ENCODE peak calls at places on chromosomes 6 and 20, in ten cellular contexts. X is psoas muscle, Y is tibial nerve, Z is astrocyte of the spinal cord, H is GM12864, J is heart right ventricle, G is A673, S is mucosa of descending colon, I is cardiac fibroblast, O is uterus. L is an unnamed sample.

GRCh38 chr20:51417245-51417560 is 125.3 kb downstream of the NFATC2 start:
- DNase-seq in X (no peak), Y (no peak), Z (no peak), H (no peak), J (no peak), G (no peak), S (no peak), I (no peak), O (no peak), L (no peak)

GRCh38 chr6:159691133-159691962 is 1.7 kb downstream of the SOD2 start:
- DNase-seq in X (no peak), Y (peak), Z (peak), H (no peak), J (no peak), G (peak), S (no peak), I (peak), O (peak), L (peak)

GRCh38 chr6:87333591-87334181 is 4.6 kb upstream of the GJB7 start:
- DNase-seq in X (no peak), Y (no peak), Z (no peak), H (no peak), J (no peak), G (peak), S (no peak), I (peak), O (no peak), L (no peak)

GRCh38 chr6:149405823-149406765 is 6.0 kb downstream of the SUMO4 start:
- DNase-seq in X (no peak), Y (no peak), Z (peak), H (no peak), J (no peak), G (peak), S (no peak), I (peak), O (no peak), L (no peak)

GRCh38 chr20:37378785-37379598 is 33.1 kb downstream of the SRC start:
- DNase-seq in X (peak), Y (no peak), Z (peak), H (no peak), J (no peak), G (no peak), S (peak), I (peak), O (no peak), L (no peak)

GRCh38 chr6:109082178-109082577 is 12.5 kb downstream of the SESN1 start:
- DNase-seq in X (no peak), Y (no peak), Z (peak), H (no peak), J (no peak), G (no peak), S (no peak), I (no peak), O (no peak), L (no peak)

GRCh38 chr6:99225172-99225571 is 124.3 kb downstream of the FAXC start:
- DNase-seq in X (no peak), Y (no peak), Z (no peak), H (no peak), J (no peak), G (no peak), S (no peak), I (no peak), O (no peak), L (no peak)

GRCh38 chr6:11770546-11771466 is 7.8 kb downstream of the ADTRP start:
- DNase-seq in X (peak), Y (peak), Z (peak), H (no peak), J (peak), G (no peak), S (peak), I (peak), O (peak), L (peak)

GRCh38 chr20:59148713-59149493 is 14.7 kb upstream of the ZNF831 start:
- DNase-seq in X (no peak), Y (no peak), Z (no peak), H (no peak), J (no peak), G (peak), S (no peak), I (no peak), O (no peak), L (no peak)

GRCh38 chr6:39441301-39441700 is 118.8 kb upstream of the KCNK16 start:
- DNase-seq in X (no peak), Y (no peak), Z (no peak), H (no peak), J (no peak), G (no peak), S (no peak), I (no peak), O (no peak), L (no peak)

GRCh38 chr6:157411368-157411767 is 30.4 kb downstream of the ZDHHC14 start:
- DNase-seq in X (no peak), Y (no peak), Z (no peak), H (no peak), J (no peak), G (no peak), S (no peak), I (no peak), O (no peak), L (no peak)

GRCh38 chr20:24651171-24651972 is 181.9 kb downstream of the SYNDIG1 start:
- DNase-seq in X (no peak), Y (no peak), Z (peak), H (no peak), J (no peak), G (no peak), S (no peak), I (peak), O (no peak), L (no peak)

GRCh38 chr6:39093167-39093708 is 21.7 kb downstream of the SAYSD1 start:
- DNase-seq in X (no peak), Y (no peak), Z (no peak), H (no peak), J (no peak), G (no peak), S (no peak), I (no peak), O (no peak), L (no peak)

GRCh38 chr6:14502551-14502950 is 385.0 kb downstream of the CD83 start:
- DNase-seq in X (no peak), Y (no peak), Z (no peak), H (no peak), J (no peak), G (no peak), S (no peak), I (no peak), O (no peak), L (no peak)

GRCh38 chr20:42483694-42484303 is 705.9 kb downstream of the PTPRT start:
- DNase-seq in X (no peak), Y (peak), Z (no peak), H (no peak), J (peak), G (peak), S (peak), I (no peak), O (no peak), L (peak)

GRCh38 chr6:43946641-43947363 is 176.8 kb downstream of the VEGFA start:
- DNase-seq in X (no peak), Y (no peak), Z (no peak), H (no peak), J (no peak), G (no peak), S (no peak), I (no peak), O (no peak), L (no peak)

GRCh38 chr6:20620043-20620442 is 85.8 kb downstream of the CDKAL1 start:
- DNase-seq in X (no peak), Y (no peak), Z (no peak), H (no peak), J (no peak), G (no peak), S (no peak), I (no peak), O (no peak), L (no peak)

GRCh38 chr6:31138982-31139381 is at the start of gene PSORS1C2:
- DNase-seq in X (no peak), Y (no peak), Z (no peak), H (no peak), J (no peak), G (no peak), S (no peak), I (no peak), O (no peak), L (no peak)

GRCh38 chr6:23002044-23002619 is 432.8 kb downstream of the HDGFL1 start:
- DNase-seq in X (no peak), Y (no peak), Z (no peak), H (no peak), J (no peak), G (no peak), S (no peak), I (no peak), O (no peak), L (no peak)

GRCh38 chr20:50837532-50838321 is 42.9 kb downstream of the BCAS4 start:
- DNase-seq in X (no peak), Y (no peak), Z (peak), H (no peak), J (peak), G (peak), S (no peak), I (peak), O (peak), L (peak)

GRCh38 chr20:40632346-40632976 is 56.6 kb downstream of the MAFB start:
- DNase-seq in X (no peak), Y (no peak), Z (no peak), H (no peak), J (no peak), G (no peak), S (no peak), I (no peak), O (no peak), L (no peak)

GRCh38 chr6:76792394-76792793 is 670.9 kb downstream of the HTR1B start:
- DNase-seq in X (no peak), Y (no peak), Z (no peak), H (no peak), J (no peak), G (no peak), S (no peak), I (no peak), O (no peak), L (no peak)

GRCh38 chr6:104161960-104162669 is 697.6 kb downstream of the HACE1 start:
- DNase-seq in X (peak), Y (no peak), Z (peak), H (no peak), J (no peak), G (no peak), S (no peak), I (peak), O (no peak), L (no peak)

GRCh38 chr6:128204621-128205020 is 303.8 kb upstream of the THEMIS start:
- DNase-seq in X (no peak), Y (no peak), Z (peak), H (no peak), J (no peak), G (peak), S (no peak), I (peak), O (no peak), L (no peak)

DNA sequence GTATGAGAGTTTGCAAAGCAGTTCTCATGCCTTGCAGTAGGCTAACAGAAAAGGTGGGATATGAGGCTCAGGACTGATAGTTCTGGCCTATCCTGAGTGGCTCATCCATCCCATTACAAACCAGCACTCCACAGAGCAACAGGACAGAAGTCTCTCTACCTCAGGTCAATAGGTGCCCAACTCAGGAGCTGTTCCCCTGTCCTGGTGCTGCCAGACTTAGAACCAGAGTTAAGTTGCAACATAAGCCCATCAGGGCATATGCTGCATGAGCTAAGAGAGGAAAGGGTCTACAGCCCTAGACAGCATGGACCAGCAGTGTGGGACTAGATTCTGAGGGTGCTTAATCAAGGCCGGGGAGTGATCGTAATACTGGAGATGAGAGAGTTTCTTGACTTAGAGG is 104.8 kb upstream of the ECI2 start:
- DNase-seq in X (no peak), Y (no peak), Z (no peak), H (no peak), J (no peak), G (no peak), S (no peak), I (no peak), O (no peak), L (no peak)
- TF ChIP-seq CTCF in X (no peak), Y (no peak), Z (no peak), H (no peak), J (no peak), G (no peak), S (no peak), I (no peak), O (no peak), L (no peak)

GRCh38 chr6:121310495-121310894 is 23.8 kb downstream of the TBC1D32 start:
- DNase-seq in X (no peak), Y (no peak), Z (no peak), H (no peak), J (no peak), G (no peak), S (no peak), I (no peak), O (no peak), L (no peak)
- H3K4me3 ChIP-seq in X (no peak), Y (no peak), Z (no peak), H (no peak), J (no peak), G (no peak), S (no peak), I (no peak), O (no peak), L (no peak)

GRCh38 chr20:2671977-2672376 is 8.0 kb upstream of the IDH3B start:
- DNase-seq in X (no peak), Y (no peak), Z (no peak), H (no peak), J (no peak), G (peak), S (no peak), I (no peak), O (no peak), L (no peak)
- TF ChIP-seq CTCF in X (no peak), Y (no peak), Z (peak), H (peak), J (no peak), G (peak), S (no peak), I (peak), O (no peak), L (peak)

GRCh38 chr6:49556429-49556837 is 6.0 kb downstream of the C6orf141 start:
- DNase-seq in X (no peak), Y (no peak), Z (peak), H (no peak), J (no peak), G (peak), S (no peak), I (peak), O (no peak), L (no peak)

GRCh38 chr6:49558233-49558632 is 7.8 kb downstream of the C6orf141 start:
- DNase-seq in X (no peak), Y (no peak), Z (no peak), H (no peak), J (no peak), G (no peak), S (no peak), I (no peak), O (no peak), L (no peak)

GRCh38 chr6:49555951-49556350 is 5.5 kb downstream of the C6orf141 start:
- DNase-seq in X (no peak), Y (no peak), Z (no peak), H (no peak), J (no peak), G (peak), S (no peak), I (no peak), O (no peak), L (no peak)

GRCh38 chr6:49553353-49553752 is 2.9 kb downstream of the C6orf141 start:
- DNase-seq in X (no peak), Y (no peak), Z (peak), H (no peak), J (no peak), G (no peak), S (no peak), I (no peak), O (no peak), L (no peak)

GRCh38 chr6:49557177-49557576 is 6.7 kb downstream of the C6orf141 start:
- DNase-seq in X (no peak), Y (no peak), Z (no peak), H (no peak), J (no peak), G (no peak), S (no peak), I (no peak), O (no peak), L (no peak)
- H3K4me3 ChIP-seq in X (no peak), Y (no peak), Z (no peak), H (no peak), J (no peak), G (no peak), S (no peak), I (no peak), O (no peak), L (no peak)

DNA sequence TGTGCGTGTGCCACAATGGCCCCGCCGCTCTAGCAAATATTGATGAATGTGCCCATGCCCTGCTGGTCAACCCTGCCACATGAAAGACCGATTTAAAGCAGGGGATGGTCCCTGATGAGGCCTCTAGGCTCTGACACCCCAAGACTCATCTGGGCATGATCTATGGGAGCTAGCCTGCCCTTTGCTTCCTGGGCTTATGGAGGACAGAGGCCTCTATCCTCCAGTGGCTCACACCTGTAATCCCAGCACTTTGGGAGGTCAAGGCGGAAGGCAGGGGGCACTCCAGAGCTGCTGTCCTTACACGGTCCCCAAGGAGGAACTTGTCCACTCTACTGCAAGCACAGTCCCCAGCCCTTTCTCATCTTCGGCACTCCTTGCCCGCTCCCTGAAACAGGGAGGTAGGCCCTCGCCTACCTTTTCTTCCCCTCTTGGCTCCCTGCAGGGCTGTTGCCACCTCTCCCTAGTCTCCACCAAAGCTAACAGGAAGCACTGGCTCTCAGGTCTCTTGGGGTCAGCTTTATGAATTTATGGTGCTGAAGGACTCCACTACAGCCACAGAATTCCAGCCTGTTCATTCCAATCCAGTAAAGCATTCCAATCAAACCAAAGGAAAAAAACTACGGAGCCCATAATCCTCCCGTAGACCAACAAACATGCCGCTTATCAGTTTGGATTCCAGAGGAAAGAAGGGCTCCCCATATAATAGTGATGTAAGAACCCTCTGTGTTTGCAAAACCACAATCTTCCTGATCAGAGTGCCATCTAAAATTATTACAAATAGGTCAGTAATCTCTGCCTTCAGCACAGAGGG is 48.7 kb upstream of the FOXQ1 start:
- DNase-seq in X (no peak), Y (no peak), Z (no peak), H (no peak), J (no peak), G (no peak), S (no peak), I (no peak), O (no peak), L (no peak)
- TF ChIP-seq CTCF in X (no peak), Y (no peak), Z (no peak), H (no peak), J (no peak), G (no peak), S (no peak), I (no peak), O (no peak), L (no peak)

GRCh38 chr6:19156443-19156842 is 680.7 kb upstream of the ID4 start:
- DNase-seq in X (no peak), Y (no peak), Z (no peak), H (no peak), J (no peak), G (no peak), S (no peak), I (no peak), O (no peak), L (no peak)

GRCh38 chr6:19153981-19154295 is 683.2 kb upstream of the ID4 start:
- DNase-seq in X (no peak), Y (no peak), Z (no peak), H (no peak), J (no peak), G (no peak), S (no peak), I (no peak), O (no peak), L (no peak)

GRCh38 chr6:19150307-19150706 is 686.9 kb upstream of the ID4 start:
- DNase-seq in X (no peak), Y (no peak), Z (no peak), H (no peak), J (no peak), G (no peak), S (no peak), I (no peak), O (no peak), L (no peak)

GRCh38 chr6:19157496-19157895 is 679.7 kb upstream of the ID4 start:
- DNase-seq in X (no peak), Y (no peak), Z (no peak), H (no peak), J (no peak), G (no peak), S (no peak), I (no peak), O (no peak), L (no peak)

GRCh38 chr6:19153270-19153980 is 683.7 kb upstream of the ID4 start:
- DNase-seq in X (no peak), Y (no peak), Z (peak), H (no peak), J (no peak), G (no peak), S (no peak), I (peak), O (peak), L (no peak)
- H3K4me3 ChIP-seq in X (no peak), Y (no peak), Z (no peak), H (no peak), J (no peak), G (no peak), S (no peak), I (no peak), O (no peak), L (no peak)

DNA sequence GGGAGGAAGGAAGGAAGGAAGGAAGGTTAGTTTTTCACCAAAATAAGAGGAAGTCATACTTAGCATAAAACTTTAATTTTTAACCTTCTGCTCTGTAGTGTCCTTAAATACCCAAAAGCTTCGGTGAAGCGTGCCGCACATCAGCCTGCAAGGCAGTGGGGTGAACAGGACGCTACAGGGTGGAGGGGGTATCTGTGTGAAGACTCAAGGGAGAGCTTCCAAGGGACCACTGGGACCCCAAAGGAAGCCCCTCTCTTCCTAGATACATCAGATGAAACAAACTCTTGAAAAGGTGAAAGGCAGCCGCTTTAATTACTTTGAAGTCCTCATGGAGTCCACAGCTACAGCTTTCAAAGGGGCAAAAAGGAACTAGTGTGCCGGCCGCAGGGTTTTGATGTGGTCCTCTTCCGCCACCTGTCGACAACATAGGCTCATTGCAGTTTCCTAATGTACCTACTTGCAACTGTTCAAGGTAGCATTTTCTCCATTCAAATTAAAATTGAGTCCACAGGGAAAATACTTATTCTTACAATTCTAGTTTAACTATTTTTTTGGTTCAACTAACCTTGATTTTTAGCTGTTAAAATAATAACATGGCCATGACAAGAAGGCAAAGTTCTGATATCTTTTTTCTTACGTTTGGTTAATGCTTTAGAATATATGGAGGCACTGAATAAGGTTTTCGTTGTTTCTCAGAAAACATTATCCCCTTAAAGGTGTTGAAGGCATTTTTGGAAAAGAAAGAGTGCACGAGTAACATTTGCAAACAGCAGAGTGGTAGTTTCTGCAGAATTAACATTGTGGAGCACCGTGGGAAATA is 135.0 kb upstream of the RIPOR2 start:
- DNase-seq in X (peak), Y (peak), Z (peak), H (peak), J (peak), G (peak), S (peak), I (peak), O (peak), L (peak)
- TF ChIP-seq CTCF in X (peak), Y (peak), Z (peak), H (peak), J (peak), G (peak), S (peak), I (peak), O (peak), L (peak)

L was measured in GM12865.